ENCODE peak calls at places on chromosomes 16 and 17, in nine cellular contexts. O is aorta, S is mesendoderm, D is uterus, U is psoas muscle, K is sigmoid colon, N is tibial nerve, J is suprapubic skin, R is heart right ventricle. F is an unnamed sample.

GRCh38 chr16:53922067-53922804 is 218.3 kb downstream of the FTO start:
- DNase-seq in S (no peak), U (no peak), J (no peak), D (no peak), O (no peak), N (no peak), R (no peak), K (no peak), F (no peak)

GRCh38 chr16:66881014-66881417 is 701 bp downstream of the PDP2 start:
- DNase-seq in U (no peak), D (no peak), R (no peak), K (no peak), S (no peak), J (no peak), O (no peak), N (no peak), F (no peak)

GRCh38 chr17:38543403-38544174 is 62.2 kb downstream of the SRCIN1 start:
- DNase-seq in S (no peak), U (no peak), N (no peak), D (no peak), R (no peak), J (no peak), O (peak; percentile 33), K (no peak), F (peak; percentile 71)

GRCh38 chr17:39235555-39236221 is 9.9 kb upstream of the STAC2 start:
- DNase-seq in O (no peak), N (no peak), D (no peak), S (peak; percentile 95), R (no peak), U (no peak), K (no peak), J (no peak), F (peak; percentile 94)

GRCh38 chr17:4625181-4625601 is 16.3 kb downstream of the ALOX15 start:
- DNase-seq in U (no peak), D (no peak), N (no peak), O (no peak), J (no peak), R (no peak), K (no peak), S (peak; percentile 76), F (no peak)

GRCh38 chr17:58136669-58137279 is 11.4 kb upstream of the OR4D1 start:
- DNase-seq in D (no peak), R (no peak), U (no peak), N (no peak), J (no peak), S (peak; percentile 29), K (no peak), O (no peak), F (peak; percentile 74)

GRCh38 chr17:78131172-78132085 is 858 bp downstream of the TMC8 start:
- DNase-seq in O (no peak), R (peak; percentile 19), S (no peak), N (no peak), D (no peak), U (no peak), J (peak; percentile 83), K (no peak), F (peak; percentile 81)

GRCh38 chr16:11327277-11328171 is 17.7 kb upstream of the RMI2 start:
- DNase-seq in D (no peak), J (no peak), K (no peak), N (no peak), O (no peak), S (peak; percentile 78), R (no peak), U (no peak), F (peak; percentile 51)

GRCh38 chr17:80997471-80998387 is 6.1 kb downstream of the CHMP6 start:
- DNase-seq in D (no peak), O (no peak), K (no peak), N (no peak), U (no peak), J (no peak), S (no peak), R (no peak), F (peak; percentile 42)

GRCh38 chr17:80217703-80218362 is 2.3 kb downstream of the SGSH start:
- DNase-seq in U (no peak), D (no peak), J (no peak), O (no peak), R (no peak), S (no peak), K (no peak), N (no peak), F (no peak)

GRCh38 chr17:13222931-13223330 is 205.1 kb upstream of the ELAC2 start:
- DNase-seq in S (no peak), N (no peak), K (no peak), D (no peak), U (no peak), R (no peak), O (no peak), J (no peak), F (no peak)

GRCh38 chr16:3980311-3981111 is 100.0 kb upstream of the CREBBP start:
- DNase-seq in O (no peak), U (no peak), K (no peak), N (no peak), J (no peak), R (no peak), D (no peak), S (no peak), F (no peak)

GRCh38 chr16:89343501-89344291 is 126.2 kb downstream of the ZNF778 start:
- DNase-seq in S (no peak), R (no peak), K (no peak), U (no peak), J (no peak), N (no peak), D (no peak), O (peak; percentile 37), F (no peak)

GRCh38 chr16:89338863-89339262 is 121.4 kb downstream of the ZNF778 start:
- DNase-seq in J (no peak), O (no peak), N (no peak), S (no peak), R (no peak), K (no peak), U (no peak), D (no peak), F (no peak)

GRCh38 chr16:89341697-89342694 is 124.5 kb downstream of the ZNF778 start:
- DNase-seq in J (no peak), O (peak; percentile 41), D (no peak), N (no peak), U (no peak), S (no peak), K (no peak), R (no peak), F (no peak)

GRCh38 chr16:89344314-89344828 is 126.9 kb downstream of the ZNF778 start:
- DNase-seq in S (no peak), N (no peak), O (no peak), J (no peak), K (no peak), R (no peak), U (no peak), D (no peak), F (no peak)

DNA sequence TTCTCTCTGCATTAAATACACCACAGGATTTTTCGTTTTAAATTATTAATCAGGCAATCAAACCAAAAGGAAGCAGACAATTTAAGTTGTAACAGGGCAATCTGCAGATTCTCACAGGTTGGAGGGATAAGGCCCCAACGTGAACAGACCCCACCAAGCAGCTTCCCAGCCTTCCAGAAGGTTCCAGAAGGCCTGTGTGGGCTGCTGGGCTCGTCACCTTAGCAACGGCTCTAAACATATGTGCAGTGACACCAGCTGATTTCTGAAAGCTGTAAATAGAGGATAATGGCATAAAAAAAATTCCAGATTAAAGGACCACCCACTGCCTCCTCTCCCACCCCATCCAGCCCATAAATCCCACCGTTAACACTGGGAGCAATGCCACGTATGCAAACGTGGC is 123.8 kb downstream of the ZNF778 start:
- DNase-seq in N (no peak), S (no peak), D (no peak), J (no peak), U (no peak), O (no peak), R (no peak), K (no peak), F (no peak)
- H3K27ac ChIP-seq in N (no peak overlapping the region), S (no peak overlapping the region), D (no peak overlapping the region), J (no peak overlapping the region), U (no peak overlapping the region), O (no peak overlapping the region), R (no peak overlapping the region), K (no peak overlapping the region), F (no peak overlapping the region)

DNA sequence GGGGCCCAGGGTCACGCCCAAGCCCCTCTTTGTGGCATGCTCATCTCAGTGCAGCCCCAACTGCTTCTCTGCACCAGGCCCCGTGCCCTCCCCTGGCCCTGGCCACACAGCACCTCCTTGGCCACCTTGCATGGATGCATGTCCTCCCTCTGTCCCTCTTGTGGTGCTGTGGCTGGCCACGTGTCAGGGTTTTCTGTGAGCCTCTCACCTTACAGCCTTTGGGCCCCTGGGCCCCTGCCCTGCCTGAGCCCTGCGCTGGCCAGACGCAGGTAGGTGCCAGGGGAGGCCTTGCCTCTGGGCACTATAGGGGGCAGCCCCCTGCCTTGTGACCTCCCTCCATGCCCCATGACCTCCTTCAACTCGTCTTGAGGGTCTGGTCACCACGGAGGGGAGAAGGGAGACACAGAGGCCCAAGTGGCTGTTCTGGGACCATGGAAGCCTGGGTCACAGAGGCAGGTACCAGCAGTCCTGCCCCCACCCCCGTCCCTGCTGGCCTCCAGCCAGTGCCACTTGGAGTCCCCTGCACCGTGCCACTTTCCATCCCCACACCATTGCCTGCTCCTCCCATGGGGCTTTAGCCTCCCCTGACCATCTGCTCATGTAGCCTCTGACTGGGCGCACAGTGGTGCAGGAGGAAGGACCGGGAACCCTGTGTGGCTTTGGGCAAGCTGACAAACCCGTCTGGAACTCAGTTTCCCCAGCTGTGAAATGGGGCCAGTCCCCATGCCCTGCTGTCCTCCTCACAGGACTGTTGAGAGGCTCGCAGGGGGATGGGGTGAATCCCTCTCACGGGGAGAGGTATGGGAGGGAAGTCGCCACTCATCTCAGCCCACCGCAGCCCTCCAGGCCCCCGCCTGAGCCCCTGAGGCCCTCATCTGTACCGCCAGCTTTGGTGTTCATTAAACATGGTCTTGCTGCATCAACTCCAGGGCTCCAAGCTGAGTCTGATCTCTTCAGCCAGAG is 11.5 kb upstream of the ATP6V0C start:
- DNase-seq in O (no peak), S (no peak), D (no peak), K (no peak), N (no peak), R (no peak), J (no peak), U (no peak), F (no peak)
- H3K27ac ChIP-seq in O (no peak overlapping the region), S (no peak overlapping the region), D (peak overlapping the region; percentile 59), K (no peak overlapping the region), N (no peak overlapping the region), R (peak overlapping the region; percentile 30), J (no peak overlapping the region), U (no peak overlapping the region), F (no peak overlapping the region)

DNA sequence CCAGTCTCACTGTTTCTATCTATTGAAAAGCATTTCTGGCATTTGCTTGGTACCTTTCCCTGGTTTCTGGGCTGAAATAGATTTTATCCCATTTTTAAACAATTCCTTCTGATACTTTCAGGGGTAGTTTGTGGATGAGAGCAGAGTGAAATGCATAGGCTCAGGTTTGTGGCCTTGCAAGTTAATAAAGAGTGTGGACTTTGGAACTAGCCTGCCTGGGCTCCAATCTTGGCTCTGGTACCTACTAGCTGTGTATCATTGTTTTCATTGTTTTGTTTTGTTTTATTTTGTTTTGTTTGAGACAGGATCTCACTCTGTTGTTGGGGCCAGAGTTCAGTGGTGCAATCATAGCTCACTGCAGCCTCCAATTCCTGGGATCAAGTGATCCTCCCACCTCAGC is 175.5 kb downstream of the PRKCB start:
- DNase-seq in K (no peak), N (no peak), R (no peak), S (no peak), J (no peak), O (no peak), U (no peak), D (no peak), F (no peak)
- H3K27ac ChIP-seq in K (no peak overlapping the region), N (no peak overlapping the region), R (no peak overlapping the region), S (no peak overlapping the region), J (no peak overlapping the region), O (no peak overlapping the region), U (no peak overlapping the region), D (no peak overlapping the region), F (no peak overlapping the region)

GRCh38 chr17:15399443-15399842 is 58.0 kb upstream of the TEKT3 start:
- DNase-seq in O (no peak), D (no peak), R (no peak), J (no peak), S (no peak), K (no peak), U (no peak), N (no peak), F (no peak)
- H3K27ac ChIP-seq in O (no peak overlapping the region), D (no peak overlapping the region), R (peak overlapping the region; percentile 19), J (peak overlapping the region; percentile 75), S (no peak overlapping the region), K (peak overlapping the region; percentile 70), U (peak overlapping the region; percentile 71), N (no peak overlapping the region), F (no peak overlapping the region)

F was measured in endodermal cell.